ENCODE peak calls at places on chromosomes 3 and 15, in four cellular contexts. Z is upper lobe of left lung, L is GM20000, J is activated B cell treated with CpG ODN at 0.5 μM for 24 hours. U is an unnamed sample.

GRCh38 chr15:90680371-90680935 is 36.7 kb upstream of the BLM start:
- DNase-seq in L (no peak), Z (no peak), J (no peak), U (no peak)

GRCh38 chr3:168859574-168859973 is 763.9 kb upstream of the GOLIM4 start:
- DNase-seq in J (no peak), Z (no peak), L (no peak), U (no peak)

GRCh38 chr3:126442849-126443229 is 32.9 kb downstream of the ZXDC start:
- DNase-seq in Z (no peak), L (no peak), J (no peak), U (no peak)

GRCh38 chr15:96052572-96053038 is 277.9 kb upstream of the NR2F2 start:
- DNase-seq in Z (no peak), L (no peak), J (no peak), U (no peak)

GRCh38 chr3:184133840-184134745 is 1.1 kb upstream of the EIF2B5 start:
- DNase-seq in J (peak; percentile 37), L (peak; percentile 68), Z (peak; percentile 89), U (peak; percentile 82)

GRCh38 chr3:86929046-86929445 is 61.9 kb downstream of the VGLL3 start:
- DNase-seq in L (no peak), J (no peak), Z (no peak), U (no peak)

GRCh38 chr3:126180477-126181397 is at the start of gene ALDH1L1:
- DNase-seq in L (no peak), Z (peak; percentile 90), J (no peak), U (no peak)

GRCh38 chr3:200747-201146 is 4.2 kb downstream of the CHL1 start:
- DNase-seq in J (no peak), L (no peak), Z (no peak), U (no peak)

GRCh38 chr3:46988616-46989015 is 9.2 kb downstream of the NBEAL2 start:
- DNase-seq in L (no peak), Z (no peak), J (no peak), U (no peak)

GRCh38 chr3:142929109-142929508 is 34.4 kb downstream of the PAQR9 start:
- DNase-seq in L (peak; percentile 56), Z (no peak), J (no peak), U (no peak)

GRCh38 chr3:76582632-76583378 is 457.1 kb upstream of the ROBO2 start:
- DNase-seq in Z (no peak), L (no peak), J (no peak), U (no peak)

GRCh38 chr15:74857082-74857655 is 14.2 kb upstream of the ULK3 start:
- DNase-seq in L (peak; percentile 71), J (no peak), Z (no peak), U (no peak)

GRCh38 chr3:170350515-170351413 is 6.8 kb upstream of the SKIL start:
- DNase-seq in J (no peak), Z (no peak), L (no peak), U (no peak)

GRCh38 chr3:59573911-59574310 is 524.1 kb upstream of the CFAP20DC start:
- DNase-seq in L (no peak), Z (no peak), J (no peak), U (no peak)

GRCh38 chr3:41323860-41324259 is 124.6 kb downstream of the CTNNB1 start:
- DNase-seq in J (no peak), L (no peak), Z (no peak), U (no peak)

GRCh38 chr15:90780916-90781315 is 63.8 kb downstream of the BLM start:
- DNase-seq in J (no peak), Z (no peak), L (peak; percentile 22), U (no peak)

GRCh38 chr3:126436826-126437717 is 38.6 kb downstream of the ZXDC start:
- DNase-seq in Z (no peak), L (no peak), J (no peak), U (no peak)

GRCh38 chr3:195891431-195892104 is 16.8 kb downstream of the TNK2 start:
- DNase-seq in J (no peak), L (no peak), Z (no peak), U (no peak)

GRCh38 chr3:84108442-84108971 is 850.3 kb upstream of the CADM2 start:
- DNase-seq in Z (no peak), J (no peak), L (no peak), U (no peak)

GRCh38 chr15:88605507-88606436 is 15.4 kb upstream of the AEN start:
- DNase-seq in J (no peak), Z (peak; percentile 86), L (peak; percentile 43), U (no peak)

GRCh38 chr15:73318463-73319351 is 50.1 kb downstream of the HCN4 start:
- DNase-seq in J (peak; percentile 62), Z (peak; percentile 66), L (peak; percentile 72), U (no peak)

GRCh38 chr3:8556470-8556869 is 54.8 kb downstream of the LMCD1 start:
- DNase-seq in J (no peak), Z (no peak), L (no peak), U (no peak)

GRCh38 chr15:73809728-73810501 is 56.8 kb upstream of the INSYN1 start:
- DNase-seq in J (no peak), Z (no peak), L (no peak), U (no peak)

GRCh38 chr15:43762824-43763223 is 13.9 kb downstream of the ELL3 start:
- DNase-seq in L (no peak), Z (no peak), J (no peak), U (no peak)

GRCh38 chr15:26083457-26084350 is 220.6 kb upstream of the ATP10A start:
- DNase-seq in Z (no peak), L (no peak), J (no peak), U (no peak)

GRCh38 chr3:3464131-3464530 is 284.6 kb upstream of the CRBN start:
- DNase-seq in J (no peak), Z (no peak), L (no peak), U (no peak)

GRCh38 chr3:133374706-133375105 is 25.1 kb upstream of the BFSP2 start:
- DNase-seq in Z (no peak), J (no peak), L (no peak), U (no peak)

GRCh38 chr3:133379926-133380325 is 19.9 kb upstream of the BFSP2 start:
- DNase-seq in L (no peak), J (no peak), Z (peak; percentile 70), U (no peak)

GRCh38 chr3:133377396-133377795 is 22.5 kb upstream of the BFSP2 start:
- DNase-seq in L (peak; percentile 48), J (no peak), Z (no peak), U (no peak)

GRCh38 chr3:133380481-133381225 is 19.2 kb upstream of the BFSP2 start:
- DNase-seq in Z (peak; percentile 55), J (no peak), L (no peak), U (no peak)

GRCh38 chr3:133376805-133377204 is 23.1 kb upstream of the BFSP2 start:
- DNase-seq in L (no peak), Z (no peak), J (no peak), U (no peak)
- TF ChIP-seq CTCF in L (no peak), Z (no peak), J (no peak), U (no peak)

GRCh38 chr3:107426223-107426622 is 49.0 kb downstream of the CCDC54 start:
- DNase-seq in Z (no peak), L (no peak), J (no peak), U (no peak)

GRCh38 chr3:107421881-107422280 is 44.6 kb downstream of the CCDC54 start:
- DNase-seq in J (no peak), L (no peak), Z (no peak), U (no peak)

GRCh38 chr3:107416886-107417285 is 39.6 kb downstream of the CCDC54 start:
- DNase-seq in L (no peak), J (no peak), Z (no peak), U (no peak)

GRCh38 chr3:107425033-107425432 is 47.8 kb downstream of the CCDC54 start:
- DNase-seq in Z (no peak), L (no peak), J (no peak), U (no peak)

DNA sequence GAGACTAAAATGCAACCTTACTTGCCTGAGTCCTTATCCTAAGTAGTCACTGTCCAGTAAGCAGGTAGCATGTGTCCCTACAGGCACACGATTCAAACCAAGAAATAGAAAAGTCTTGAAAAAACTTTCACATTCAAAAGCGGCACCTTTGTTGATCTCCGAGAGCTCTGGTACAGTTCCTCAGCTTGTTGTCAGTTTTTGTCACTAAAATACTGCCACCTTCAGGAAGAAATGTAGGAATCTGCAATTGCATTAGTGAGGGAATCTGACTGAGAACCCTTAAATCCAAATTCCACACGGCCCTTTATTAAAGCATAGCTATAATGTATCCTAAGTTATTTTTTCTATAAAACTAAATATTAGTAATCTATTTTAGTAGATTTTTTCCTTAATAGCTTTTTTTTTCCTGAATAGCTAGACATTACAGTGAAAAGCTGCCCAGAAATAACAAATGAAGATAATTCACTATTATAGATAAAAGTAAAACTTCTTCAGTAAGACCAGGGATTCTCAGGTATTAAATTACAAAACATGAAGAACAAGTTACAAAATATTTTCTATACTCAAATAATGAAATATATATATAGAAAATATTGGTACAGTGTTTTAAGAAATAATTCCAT is 44.0 kb downstream of the CCDC54 start:
- DNase-seq in L (peak; percentile 52), J (no peak), Z (no peak), U (no peak)
- TF ChIP-seq CTCF in L (peak; percentile 42), J (peak; percentile 78), Z (no peak), U (peak; percentile 88)

DNA sequence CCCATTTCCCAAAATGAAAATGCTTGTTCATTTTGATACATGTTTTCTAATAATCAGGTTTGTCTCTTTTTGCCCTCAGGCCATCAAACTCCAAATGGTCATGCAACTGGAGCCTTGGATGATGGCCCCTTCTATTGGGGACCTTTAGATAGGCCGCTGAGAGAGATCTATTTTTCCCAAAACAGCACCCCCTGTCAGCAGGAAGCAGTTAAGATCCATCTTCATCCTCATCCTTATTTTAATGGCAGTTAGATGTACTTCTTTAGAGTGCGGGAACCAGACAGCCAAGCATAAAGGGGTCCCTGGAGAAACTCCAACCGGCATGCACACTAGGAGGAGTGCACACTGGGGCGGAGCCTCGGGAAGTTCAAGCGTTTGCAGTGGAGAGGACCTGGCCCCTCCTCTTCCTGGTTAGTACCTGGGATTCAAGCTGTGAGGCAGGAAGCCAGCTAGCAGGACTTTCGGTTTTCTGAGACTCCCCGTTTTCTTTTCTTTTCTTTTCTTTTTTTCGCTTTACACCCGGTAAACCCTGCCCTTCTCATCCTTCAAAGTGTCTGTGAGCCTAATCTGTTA is 31.9 kb upstream of the STRIT1 start:
- DNase-seq in Z (no peak), L (no peak), J (no peak), U (no peak)
- TF ChIP-seq CTCF in Z (no peak), L (no peak), J (no peak), U (peak; percentile 40)

DNA sequence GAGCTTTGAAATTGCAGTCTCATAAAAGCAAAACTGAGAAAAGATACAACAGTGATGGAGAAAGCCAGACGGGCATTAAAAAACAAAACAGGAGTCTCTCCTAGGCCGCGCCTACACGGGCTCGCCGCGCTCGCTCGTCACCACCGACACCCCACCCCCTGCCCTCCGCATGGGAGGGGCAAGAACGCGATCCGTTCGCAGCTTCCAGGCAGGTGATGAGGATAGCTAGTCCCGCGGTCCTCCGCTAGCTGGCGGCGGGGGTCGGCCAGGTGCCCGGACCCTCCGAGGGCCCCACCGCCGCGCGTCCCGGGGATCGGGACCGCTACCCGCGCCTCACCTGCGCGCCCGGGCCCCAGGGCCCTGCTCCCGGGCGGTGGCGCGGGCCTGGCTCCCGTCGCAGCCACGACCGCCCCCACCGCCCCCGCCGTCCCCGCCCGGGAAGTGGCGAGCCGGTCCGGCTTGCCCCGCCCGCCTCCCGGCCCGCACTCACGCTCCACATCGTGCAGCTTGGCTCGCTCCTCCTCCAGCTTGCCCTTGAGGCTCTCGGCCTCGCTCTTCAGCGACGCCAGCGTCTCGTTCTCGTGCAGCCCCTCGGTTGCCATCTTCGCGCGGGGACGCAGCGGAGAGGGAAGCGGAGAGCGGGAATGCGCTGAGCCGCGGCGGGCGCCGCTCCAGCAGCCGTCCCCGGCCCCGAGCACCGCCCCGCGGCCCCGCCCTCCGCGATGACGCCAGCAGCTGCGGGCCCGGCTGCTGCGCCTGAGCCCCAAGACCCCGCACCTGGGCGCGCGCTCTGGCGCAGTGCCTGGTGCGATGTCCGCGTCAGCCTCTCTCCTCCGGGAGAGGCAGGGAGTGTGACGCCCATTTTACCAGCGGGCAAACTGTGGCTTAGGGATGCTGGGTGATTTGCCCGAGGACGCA is 11.7 kb downstream of the GNB5 start:
- DNase-seq in J (peak; percentile 95), L (peak; percentile 93), Z (peak; percentile 98), U (peak; percentile 84)
- TF ChIP-seq CTCF in J (no peak), L (no peak), Z (peak; percentile 26), U (peak; percentile 23)